ENCODE peak calls at places on chromosomes 4 and X, in four cellular contexts. One of them, this sample, is unnamed.
A peak's percentile ranks its signal among the peaks of the same experiment; 100 is the strongest.

GRCh38 chrX:49986058-49986457 is 63.7 kb downstream of the CLCN5 start:
- DNase-seq in K562: no peak
- DNase-seq in HepG2: no peak
- DNase-seq in SK-N-SH: peak; percentile 4
- DNase-seq in this sample: no peak

GRCh38 chrX:57121162-57121741 is at the start of gene SPIN2B:
- DNase-seq in SK-N-SH: peak; percentile 87
- DNase-seq in K562: peak; percentile 78
- DNase-seq in HepG2: peak; percentile 83
- DNase-seq in this sample: peak; percentile 82

GRCh38 chr4:96035727-96036126 is 195.8 kb downstream of the PDHA2 start:
- DNase-seq in HepG2: no peak
- DNase-seq in K562: peak; percentile 9
- DNase-seq in SK-N-SH: no peak
- DNase-seq in this sample: no peak

GRCh38 chr4:3284734-3285557 is 7.9 kb upstream of the RGS12 start:
- DNase-seq in HepG2: no peak
- DNase-seq in K562: no peak
- DNase-seq in SK-N-SH: no peak
- DNase-seq in this sample: peak; percentile 4

GRCh38 chr4:1345905-1346780 is 865 bp upstream of the UVSSA start:
- DNase-seq in K562: peak; percentile 64
- DNase-seq in HepG2: peak; percentile 34
- DNase-seq in SK-N-SH: peak; percentile 85
- DNase-seq in this sample: peak; percentile 63

GRCh38 chrX:56812515-56813105 is 83.6 kb downstream of the NBDY start:
- DNase-seq in SK-N-SH: no peak
- DNase-seq in HepG2: no peak
- DNase-seq in K562: no peak
- DNase-seq in this sample: no peak

GRCh38 chr4:39936565-39937418 is 40.9 kb downstream of the PDS5A start:
- DNase-seq in K562: no peak
- DNase-seq in SK-N-SH: no peak
- DNase-seq in HepG2: no peak
- DNase-seq in this sample: no peak

GRCh38 chrX:120213438-120214265 is 37.0 kb upstream of the ZBTB33 start:
- DNase-seq in HepG2: peak; percentile 35
- DNase-seq in K562: peak; percentile 46
- DNase-seq in SK-N-SH: peak; percentile 66
- DNase-seq in this sample: peak; percentile 63

GRCh38 chrX:151825927-151826471 is 86.7 kb upstream of the MAGEA4 start:
- DNase-seq in K562: no peak
- DNase-seq in HepG2: no peak
- DNase-seq in SK-N-SH: no peak
- DNase-seq in this sample: no peak

GRCh38 chr4:7190278-7190594 is 2.1 kb upstream of the SORCS2 start:
- DNase-seq in SK-N-SH: no peak
- DNase-seq in HepG2: no peak
- DNase-seq in K562: no peak
- DNase-seq in this sample: no peak

DNA sequence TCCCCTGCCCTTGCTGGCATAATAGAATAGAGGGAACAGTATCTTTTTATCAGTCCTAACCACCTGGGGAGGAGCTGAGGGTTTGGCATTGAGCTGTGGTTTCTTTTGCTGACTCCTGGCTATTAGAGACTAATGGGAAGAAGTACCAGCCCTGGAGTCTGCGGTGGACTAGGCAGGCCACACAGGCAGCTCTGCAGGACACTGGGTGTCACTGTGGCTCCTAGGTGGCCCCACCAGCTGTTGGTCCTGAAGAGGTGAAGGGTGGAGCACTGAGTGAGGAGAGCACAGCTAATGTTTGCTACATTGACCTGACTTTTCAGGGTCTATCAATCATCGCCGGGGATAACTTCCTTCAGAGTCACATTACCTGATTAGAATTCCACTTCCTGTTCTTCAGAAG is 52.8 kb upstream of the GPC4 start:
- DNase-seq in K562: no peak
- DNase-seq in SK-N-SH: no peak
- DNase-seq in HepG2: no peak
- DNase-seq in this sample: no peak
- TF ChIP-seq FOXJ3 in K562: no peak
- TF ChIP-seq FOXJ3 in SK-N-SH: no peak
- TF ChIP-seq FOXJ3 in HepG2: no peak
- TF ChIP-seq FOXJ3 in this sample: no peak

DNA sequence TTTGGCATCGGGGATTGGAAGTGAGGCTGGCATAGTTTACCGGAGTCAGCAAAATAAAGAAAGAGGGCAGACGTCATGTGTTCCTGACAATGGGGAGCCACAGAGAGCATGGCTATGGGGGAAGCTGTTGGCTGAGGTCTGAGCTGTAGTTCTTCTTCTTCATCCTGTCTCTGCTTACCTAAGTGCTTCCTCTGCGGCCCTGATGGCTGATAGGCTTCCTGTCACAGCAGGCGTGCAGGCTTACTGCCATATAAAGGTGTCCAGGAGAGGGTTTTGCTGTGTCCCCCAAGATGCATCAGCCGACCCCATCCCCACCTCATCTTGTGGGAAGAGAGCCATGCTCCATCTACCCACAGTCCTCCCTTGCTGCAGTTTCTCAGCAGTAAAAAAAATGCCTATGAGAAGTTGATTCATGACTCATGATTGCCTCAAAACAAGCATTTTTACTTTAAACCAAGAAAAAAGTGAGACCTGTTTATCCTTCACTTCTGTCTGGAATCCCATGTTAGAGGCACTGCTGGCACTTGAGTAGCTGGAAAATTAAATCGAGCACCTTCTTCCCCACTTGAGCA is 238.0 kb downstream of the EVC2 start:
- DNase-seq in SK-N-SH: no peak
- DNase-seq in HepG2: no peak
- DNase-seq in K562: no peak
- DNase-seq in this sample: no peak
- TF ChIP-seq FOXJ3 in SK-N-SH: no peak
- TF ChIP-seq FOXJ3 in HepG2: no peak
- TF ChIP-seq FOXJ3 in K562: no peak
- TF ChIP-seq FOXJ3 in this sample: no peak

GRCh38 chrX:148984238-148984637 is 483.8 kb downstream of the AFF2 start:
- DNase-seq in K562: no peak
- DNase-seq in SK-N-SH: no peak
- DNase-seq in HepG2: no peak
- DNase-seq in this sample: no peak
- TF ChIP-seq FOXJ3 in K562: no peak
- TF ChIP-seq FOXJ3 in SK-N-SH: no peak
- TF ChIP-seq FOXJ3 in HepG2: no peak
- TF ChIP-seq FOXJ3 in this sample: no peak

GRCh38 chr4:156710571-156711195 is 260.9 kb downstream of the PDGFC start:
- DNase-seq in SK-N-SH: no peak
- DNase-seq in HepG2: peak; percentile 42
- DNase-seq in K562: no peak
- DNase-seq in this sample: no peak
- TF ChIP-seq FOXJ3 in SK-N-SH: no peak
- TF ChIP-seq FOXJ3 in HepG2: no peak
- TF ChIP-seq FOXJ3 in K562: no peak
- TF ChIP-seq FOXJ3 in this sample: no peak

GRCh38 chrX:7168366-7168765 is 20.4 kb upstream of the PUDP start:
- DNase-seq in HepG2: no peak
- DNase-seq in SK-N-SH: no peak
- DNase-seq in K562: no peak
- DNase-seq in this sample: no peak

GRCh38 chrX:7169627-7170026 is 21.7 kb upstream of the PUDP start:
- DNase-seq in K562: no peak
- DNase-seq in SK-N-SH: no peak
- DNase-seq in HepG2: no peak
- DNase-seq in this sample: no peak

GRCh38 chrX:7170903-7171302 is 22.9 kb upstream of the PUDP start:
- DNase-seq in K562: peak; percentile 56
- DNase-seq in SK-N-SH: peak; percentile 28
- DNase-seq in HepG2: peak; percentile 29
- DNase-seq in this sample: peak; percentile 37
- TF ChIP-seq FOXJ3 in K562: no peak
- TF ChIP-seq FOXJ3 in SK-N-SH: no peak
- TF ChIP-seq FOXJ3 in HepG2: no peak
- TF ChIP-seq FOXJ3 in this sample: no peak

GRCh38 chr4:65467280-65467679 is 203.0 kb downstream of the EPHA5 start:
- DNase-seq in HepG2: no peak
- DNase-seq in K562: no peak
- DNase-seq in SK-N-SH: no peak
- DNase-seq in this sample: no peak
- TF ChIP-seq FOXJ3 in HepG2: no peak
- TF ChIP-seq FOXJ3 in K562: no peak
- TF ChIP-seq FOXJ3 in SK-N-SH: no peak
- TF ChIP-seq FOXJ3 in this sample: no peak

GRCh38 chr4:73713650-73714049 is 26.7 kb upstream of the CXCL8 start:
- DNase-seq in K562: no peak
- DNase-seq in HepG2: no peak
- DNase-seq in SK-N-SH: no peak
- DNase-seq in this sample: no peak

GRCh38 chr4:73718375-73719373 is 21.7 kb upstream of the CXCL8 start:
- DNase-seq in SK-N-SH: no peak
- DNase-seq in K562: no peak
- DNase-seq in HepG2: no peak
- DNase-seq in this sample: no peak

GRCh38 chr4:73711989-73712388 is 28.4 kb upstream of the CXCL8 start:
- DNase-seq in HepG2: no peak
- DNase-seq in K562: no peak
- DNase-seq in SK-N-SH: no peak
- DNase-seq in this sample: no peak

GRCh38 chr4:73714647-73715046 is 25.7 kb upstream of the CXCL8 start:
- DNase-seq in SK-N-SH: no peak
- DNase-seq in HepG2: no peak
- DNase-seq in K562: no peak
- DNase-seq in this sample: no peak

GRCh38 chr4:73715659-73716058 is 24.7 kb upstream of the CXCL8 start:
- DNase-seq in SK-N-SH: no peak
- DNase-seq in HepG2: no peak
- DNase-seq in K562: no peak
- DNase-seq in this sample: no peak
- TF ChIP-seq FOXJ3 in SK-N-SH: no peak
- TF ChIP-seq FOXJ3 in HepG2: no peak
- TF ChIP-seq FOXJ3 in K562: no peak
- TF ChIP-seq FOXJ3 in this sample: no peak

GRCh38 chr4:25019501-25019900 is 11.2 kb downstream of the LGI2 start:
- DNase-seq in K562: no peak
- DNase-seq in HepG2: no peak
- DNase-seq in SK-N-SH: no peak
- DNase-seq in this sample: no peak

GRCh38 chr4:25022741-25023140 is 8.0 kb downstream of the LGI2 start:
- DNase-seq in K562: no peak
- DNase-seq in SK-N-SH: no peak
- DNase-seq in HepG2: no peak
- DNase-seq in this sample: no peak

GRCh38 chr4:25021206-25021605 is 9.5 kb downstream of the LGI2 start:
- DNase-seq in SK-N-SH: no peak
- DNase-seq in HepG2: peak; percentile 14
- DNase-seq in K562: no peak
- DNase-seq in this sample: no peak

GRCh38 chr4:25022198-25022597 is 8.5 kb downstream of the LGI2 start:
- DNase-seq in K562: no peak
- DNase-seq in HepG2: no peak
- DNase-seq in SK-N-SH: no peak
- DNase-seq in this sample: no peak

DNA sequence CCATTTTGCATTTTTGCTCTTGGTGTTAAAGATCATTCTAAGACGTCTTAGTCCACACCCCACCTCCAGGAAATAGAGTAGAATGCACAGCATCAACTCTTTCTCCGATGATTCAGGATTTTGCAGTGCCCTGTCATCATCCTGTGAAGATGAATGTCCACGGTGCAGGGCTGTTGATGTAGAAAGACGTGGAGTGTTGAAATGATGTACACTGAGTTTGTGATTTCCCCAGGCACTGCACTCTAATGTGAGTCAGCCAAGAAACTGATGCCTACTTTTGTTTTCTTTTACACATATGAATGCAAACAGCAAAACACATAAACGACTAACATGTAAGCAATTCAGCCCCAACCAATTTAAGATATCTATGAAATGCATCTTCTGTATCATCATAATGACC is 10.5 kb downstream of the LGI2 start:
- DNase-seq in HepG2: no peak
- DNase-seq in SK-N-SH: no peak
- DNase-seq in K562: no peak
- DNase-seq in this sample: no peak
- TF ChIP-seq FOXJ3 in HepG2: no peak
- TF ChIP-seq FOXJ3 in SK-N-SH: no peak
- TF ChIP-seq FOXJ3 in K562: no peak
- TF ChIP-seq FOXJ3 in this sample: no peak

DNA sequence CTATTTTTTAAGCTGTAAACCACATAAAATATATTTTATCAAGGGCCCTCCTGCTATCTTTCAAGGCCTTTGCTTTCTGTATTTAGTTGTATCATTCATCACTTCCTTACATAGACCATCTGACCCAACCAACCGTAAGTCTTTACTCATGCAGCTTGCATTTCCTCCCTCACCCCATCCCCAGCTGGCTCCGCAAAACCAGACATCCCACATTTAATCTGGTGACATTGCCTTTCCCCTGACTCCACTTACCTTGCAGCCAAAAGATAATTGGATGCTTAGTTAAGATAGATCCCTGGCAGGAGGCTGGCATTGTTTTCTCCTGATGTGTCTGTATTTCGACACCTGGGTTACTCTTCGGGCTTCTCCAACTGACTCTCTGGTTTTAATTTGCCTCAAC is 183.7 kb upstream of the LDB2 start:
- DNase-seq in SK-N-SH: no peak
- DNase-seq in K562: no peak
- DNase-seq in HepG2: no peak
- DNase-seq in this sample: no peak
- TF ChIP-seq FOXJ3 in SK-N-SH: no peak
- TF ChIP-seq FOXJ3 in K562: no peak
- TF ChIP-seq FOXJ3 in HepG2: no peak
- TF ChIP-seq FOXJ3 in this sample: no peak

This sample was measured in WTC11.